ENCODE peak calls at places on chromosomes 5 and 9, in six cellular contexts. One of them, this sample, is unnamed.

GRCh38 chr5:125117556-125117955 is 371.1 kb upstream of the ZNF608 start:
- DNase-seq in mesenchymal stem cell: no peak
- DNase-seq in bronchial epithelial cell: no peak
- DNase-seq in HFF-Myc: no peak
- DNase-seq in AG08396: peak; percentile 3
- DNase-seq in skeletal muscle cell: no peak
- DNase-seq in this sample: no peak

GRCh38 chr5:110086658-110087388 is 397.1 kb downstream of the MAN2A1 start:
- DNase-seq in HFF-Myc: peak; percentile 19
- DNase-seq in skeletal muscle cell: peak; percentile 99
- DNase-seq in mesenchymal stem cell: peak; percentile 96
- DNase-seq in AG08396: peak; percentile 19
- DNase-seq in bronchial epithelial cell: peak; percentile 97
- DNase-seq in this sample: peak; percentile 62

GRCh38 chr5:157748740-157749461 is 5.4 kb downstream of the LSM11 start:
- DNase-seq in AG08396: peak; percentile 68
- DNase-seq in bronchial epithelial cell: peak; percentile 72
- DNase-seq in mesenchymal stem cell: peak; percentile 75
- DNase-seq in HFF-Myc: peak; percentile 38
- DNase-seq in skeletal muscle cell: peak; percentile 46
- DNase-seq in this sample: peak; percentile 64

GRCh38 chr9:108186996-108187395 is 668.8 kb downstream of the ACTL7B start:
- DNase-seq in mesenchymal stem cell: no peak
- DNase-seq in bronchial epithelial cell: no peak
- DNase-seq in AG08396: peak; percentile 72
- DNase-seq in HFF-Myc: no peak
- DNase-seq in skeletal muscle cell: peak; percentile 73
- DNase-seq in this sample: no peak

GRCh38 chr5:97163790-97164285 is 19.2 kb downstream of the RIOK2 start:
- DNase-seq in HFF-Myc: no peak
- DNase-seq in bronchial epithelial cell: no peak
- DNase-seq in AG08396: no peak
- DNase-seq in skeletal muscle cell: no peak
- DNase-seq in mesenchymal stem cell: no peak
- DNase-seq in this sample: no peak

GRCh38 chr5:116759860-116760644 is 185.4 kb upstream of the SEMA6A start:
- DNase-seq in skeletal muscle cell: no peak
- DNase-seq in HFF-Myc: no peak
- DNase-seq in mesenchymal stem cell: peak; percentile 48
- DNase-seq in AG08396: no peak
- DNase-seq in bronchial epithelial cell: no peak
- DNase-seq in this sample: no peak

GRCh38 chr9:34185778-34186551 is 7.1 kb downstream of the UBAP1 start:
- DNase-seq in skeletal muscle cell: peak; percentile 80
- DNase-seq in AG08396: peak; percentile 54
- DNase-seq in bronchial epithelial cell: peak; percentile 100
- DNase-seq in mesenchymal stem cell: peak; percentile 94
- DNase-seq in HFF-Myc: peak; percentile 30
- DNase-seq in this sample: peak; percentile 97

GRCh38 chr9:92406506-92406905 is 2.1 kb upstream of the OGN start:
- DNase-seq in AG08396: no peak
- DNase-seq in mesenchymal stem cell: peak; percentile 12
- DNase-seq in bronchial epithelial cell: no peak
- DNase-seq in HFF-Myc: no peak
- DNase-seq in skeletal muscle cell: no peak
- DNase-seq in this sample: no peak

This sample was measured in RWPE1.